ENCODE peak calls at places on chromosomes 5 and 9, in four cellular contexts. K is HepG2, W is H1, R is GM12878. H is an unnamed sample.

GRCh38 chr5:122192883-122193496 is 63.6 kb downstream of the ZNF474 start:
- DNase-seq in K (peak; percentile 44), W (no peak), R (peak; percentile 11), H (peak; percentile 50)

GRCh38 chr9:16180546-16180945 is 627.7 kb downstream of the CCDC171 start:
- DNase-seq in W (no peak), R (no peak), K (no peak), H (no peak)

GRCh38 chr5:154111214-154111613 is 72.4 kb downstream of the MFAP3 start:
- DNase-seq in R (no peak), W (no peak), K (no peak), H (no peak)

GRCh38 chr5:95985249-95985648 is 23.6 kb upstream of the ELL2 start:
- DNase-seq in W (no peak), R (no peak), K (no peak), H (no peak)

GRCh38 chr9:92618633-92619225 is 51.2 kb downstream of the IPPK start:
- DNase-seq in K (peak; percentile 63), R (no peak), W (no peak), H (no peak)

GRCh38 chr5:140108093-140109049 is 5.5 kb upstream of the PURA start:
- DNase-seq in R (no peak), K (no peak), W (peak; percentile 60), H (no peak)

GRCh38 chr5:97063276-97063675 is 79.1 kb downstream of the LIX1 start:
- DNase-seq in R (no peak), W (no peak), K (no peak), H (no peak)

GRCh38 chr9:37611961-37612360 is 19.6 kb upstream of the TOMM5 start:
- DNase-seq in K (no peak), R (no peak), W (no peak), H (no peak)

GRCh38 chr5:120088831-120089230 is 375.3 kb upstream of the PRR16 start:
- DNase-seq in R (no peak), W (no peak), K (no peak), H (no peak)

GRCh38 chr5:39015743-39016586 is 58.2 kb downstream of the RICTOR start:
- DNase-seq in K (peak; percentile 14), W (no peak), R (no peak), H (no peak)

DNA sequence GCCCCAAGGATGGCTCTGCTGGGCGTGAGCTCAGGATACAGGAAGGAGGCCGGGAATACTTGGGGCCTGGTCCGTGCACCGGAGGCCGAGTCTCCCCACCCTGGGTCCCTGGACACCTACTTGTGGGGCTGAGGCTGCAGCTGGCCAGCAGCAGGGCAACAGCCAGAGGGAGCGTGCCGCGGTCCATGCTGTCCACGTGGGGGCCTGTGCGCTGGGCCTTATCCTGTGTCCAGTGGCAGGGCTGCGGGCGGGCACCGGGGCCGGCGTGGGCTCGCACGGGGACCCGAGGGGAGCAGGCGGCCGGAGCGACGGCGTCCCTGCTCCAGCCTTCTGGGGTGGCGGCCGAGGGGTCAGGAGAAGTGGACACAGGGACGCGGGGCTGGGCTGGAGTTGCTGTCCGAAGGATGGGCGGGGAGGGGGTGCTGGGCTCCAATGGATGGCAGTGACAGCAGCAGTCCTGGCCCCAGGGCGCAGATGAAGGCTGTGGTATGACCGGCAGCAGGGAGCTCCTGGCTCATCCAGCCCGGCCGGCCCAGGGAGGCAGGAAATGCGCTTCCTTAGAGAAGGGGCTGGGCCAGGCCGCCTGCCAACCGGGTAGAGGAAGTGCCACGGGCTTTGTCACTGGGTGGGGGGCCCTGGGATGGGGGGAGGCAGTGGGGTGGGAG is at the start of gene ENG:
- DNase-seq in R (no peak), K (no peak), W (no peak), H (no peak)
- H3K4me1 ChIP-seq in R (peaks cover 6% of the 10 kb centered on the region), K (peaks cover 70% of the 10 kb centered on the region), W (peaks cover 5% of the 10 kb centered on the region), H (peaks cover 10% of the 10 kb centered on the region)

DNA sequence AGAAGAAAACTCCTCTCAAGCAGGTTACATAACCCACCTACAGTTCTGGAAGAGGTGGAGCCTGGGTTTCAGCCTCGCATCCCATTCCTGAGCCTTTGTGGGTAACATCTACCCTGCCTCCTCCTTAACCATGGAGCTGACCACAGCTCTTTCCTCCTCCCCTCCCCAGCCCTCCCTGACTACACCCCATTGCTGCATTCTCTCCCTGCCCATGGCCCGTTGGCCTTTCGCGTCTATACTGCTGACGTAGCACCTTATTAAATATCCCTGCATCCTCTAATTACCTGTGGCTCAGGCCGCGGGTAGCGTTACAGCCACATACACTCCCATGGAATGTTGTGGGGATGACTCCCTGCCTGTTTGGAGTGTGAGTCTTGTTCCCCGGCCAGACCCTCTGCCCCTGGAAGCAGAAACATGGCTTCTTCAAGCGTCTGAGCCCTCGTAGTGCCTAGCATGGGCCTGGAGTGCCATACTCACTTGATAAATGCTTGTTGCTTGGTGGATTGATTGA is 72.8 kb downstream of the WWC1 start:
- DNase-seq in R (no peak), K (no peak), W (no peak), H (no peak)
- TF ChIP-seq ZNF274 in R (no peak), K (no peak), W (no peak), H (no peak)

DNA sequence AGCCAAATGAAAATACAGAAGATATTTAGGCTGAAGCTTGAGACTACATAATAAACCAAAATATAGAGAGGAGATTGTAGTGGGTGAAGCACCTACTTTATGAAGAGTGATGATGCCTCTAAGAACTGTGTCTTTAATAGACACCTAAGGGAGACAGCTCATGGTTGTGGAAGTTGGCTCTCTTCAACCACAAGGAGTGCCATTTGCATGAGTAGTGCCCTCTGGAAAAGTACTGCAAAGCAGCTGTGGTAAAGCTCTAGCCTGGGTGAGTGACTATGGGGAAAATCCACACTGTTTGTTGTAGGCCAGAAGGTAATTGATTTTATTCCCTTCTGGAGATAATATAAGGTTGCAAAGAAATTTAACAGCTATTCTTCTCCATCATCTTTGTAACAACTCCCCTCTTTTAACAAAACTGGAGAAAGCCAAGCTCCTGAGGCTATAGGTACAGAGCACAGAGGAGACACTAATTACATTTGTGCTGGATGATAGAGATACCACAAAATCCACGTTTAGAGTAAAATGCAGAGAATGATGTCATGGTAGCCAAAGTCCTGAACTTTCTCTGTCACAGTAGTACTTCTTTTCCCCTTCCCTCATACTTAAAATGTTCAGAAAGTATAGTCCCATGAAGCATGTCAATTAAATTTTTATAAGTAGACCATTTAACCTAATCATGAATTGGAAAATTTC is 122.8 kb downstream of the STARD4 start:
- DNase-seq in R (no peak), K (no peak), W (no peak), H (no peak)
- TF ChIP-seq SUZ12 in R (no peak), K (no peak), W (no peak), H (no peak)

GRCh38 chr5:40405985-40406384 is 273.7 kb upstream of the PTGER4 start:
- DNase-seq in K (no peak), W (no peak), R (no peak), H (no peak)
- H3K4me1 ChIP-seq in K (peaks cover 27% of the 10 kb centered on the region), W (no peaks in the 10 kb centered on the region), R (peaks cover 15% of the 10 kb centered on the region), H (no peaks in the 10 kb centered on the region)

GRCh38 chr5:125424374-125424773 is 677.9 kb upstream of the ZNF608 start:
- DNase-seq in R (no peak), W (no peak), K (no peak), H (no peak)
- TF ChIP-seq ZNF274 in R (no peak), W (no peak), K (no peak), H (no peak)

DNA sequence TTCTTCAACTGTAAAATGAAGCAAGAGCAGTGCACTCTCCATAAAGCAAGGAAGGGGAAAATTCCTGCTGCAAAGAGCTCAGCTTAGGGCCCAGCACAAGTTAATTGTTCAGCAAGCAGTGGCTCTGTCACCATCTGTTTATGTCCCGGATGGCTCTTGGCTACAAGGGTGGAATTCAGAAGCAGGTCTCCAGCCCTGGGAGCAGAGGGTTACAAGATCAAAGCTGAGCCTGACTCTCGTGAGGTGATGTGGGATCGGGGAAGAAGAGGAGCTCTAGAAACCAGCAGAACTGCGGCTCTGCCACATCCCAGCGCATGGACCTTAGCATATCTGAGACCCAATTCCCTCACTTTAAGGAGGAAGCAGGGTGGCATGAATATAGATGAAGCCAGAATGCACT is 25.2 kb upstream of the OLFM1 start:
- DNase-seq in K (no peak), R (no peak), W (no peak), H (no peak)
- TF ChIP-seq SUZ12 in K (no peak), R (no peak), W (no peak), H (no peak)

DNA sequence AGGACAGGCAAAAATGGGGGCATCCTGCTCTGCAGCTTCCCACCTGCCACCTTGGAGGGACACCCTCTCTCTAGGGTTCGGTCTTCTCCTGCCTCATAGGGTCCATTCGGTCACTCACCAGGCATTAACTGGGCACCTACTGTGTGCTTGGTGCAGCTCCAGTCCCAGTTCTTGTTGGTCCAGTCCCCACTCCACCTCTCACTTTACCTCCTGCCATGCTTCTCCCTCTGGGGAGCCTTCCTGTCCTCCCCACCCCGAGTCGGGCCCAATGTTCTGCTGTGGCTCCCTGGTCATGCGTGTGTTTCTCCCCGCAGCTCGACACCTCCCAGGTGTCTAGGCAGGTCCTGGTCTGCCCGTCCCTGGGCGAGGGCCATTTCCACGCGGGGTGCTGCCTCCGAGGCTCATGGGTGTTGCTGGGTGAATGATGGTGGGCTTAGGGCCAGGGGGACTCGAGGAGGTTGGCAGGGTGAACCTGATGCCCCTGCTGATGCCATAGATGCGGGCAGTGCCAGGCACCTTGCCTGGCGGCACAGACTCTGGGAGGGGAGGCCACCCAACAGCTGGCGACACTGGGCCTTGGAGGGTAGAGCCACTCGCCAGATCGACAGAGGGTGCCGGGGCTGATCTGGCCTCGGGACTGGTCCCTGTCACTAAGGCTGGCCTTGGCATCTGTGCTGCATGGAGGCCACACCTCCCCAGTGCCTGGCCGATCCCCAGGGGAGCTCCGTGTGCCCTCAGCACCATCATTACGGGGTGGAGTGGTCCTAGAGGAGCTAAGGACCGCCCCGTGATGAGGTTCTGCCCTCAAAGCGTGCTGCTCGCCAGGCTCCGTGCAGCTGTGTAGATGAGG is 66.0 kb upstream of the RNU6ATAC start:
- DNase-seq in K (no peak), R (no peak), W (no peak), H (no peak)
- H3K4me1 ChIP-seq in K (peaks cover 41% of the 10 kb centered on the region), R (no peaks in the 10 kb centered on the region), W (no peaks in the 10 kb centered on the region), H (peaks cover 19% of the 10 kb centered on the region)

GRCh38 chr9:33041459-33042188 is 16.6 kb downstream of the DNAJA1 start:
- DNase-seq in K (no peak), W (no peak), R (no peak), H (no peak)

GRCh38 chr9:33044162-33044673 is 19.1 kb downstream of the DNAJA1 start:
- DNase-seq in R (no peak), K (no peak), W (peak; percentile 83), H (peak; percentile 72)

GRCh38 chr9:33042528-33042927 is 17.5 kb downstream of the DNAJA1 start:
- DNase-seq in W (no peak), K (no peak), R (no peak), H (no peak)

GRCh38 chr9:33048054-33048465 is 23.0 kb downstream of the DNAJA1 start:
- DNase-seq in R (no peak), K (peak; percentile 92), W (no peak), H (no peak)

GRCh38 chr9:33044677-33045282 is 19.7 kb downstream of the DNAJA1 start:
- DNase-seq in K (no peak), W (no peak), R (no peak), H (peak; percentile 44)
- TF ChIP-seq ZNF274 in K (no peak), W (no peak), R (no peak), H (no peak)

H was measured in NT2/D1.